ENCODE peak calls at places on chromosomes 6 and 20, in six cellular contexts. U is IMR-90, T is pancreas, K is hepatocyte, M is tibial artery, X is ovary. C is an unnamed sample.

GRCh38 chr6:124480021-124480430 is 482.2 kb upstream of the RNF217 start:
- DNase-seq in T (no peak), K (no peak), U (no peak), M (no peak), X (no peak), C (no peak)

GRCh38 chr6:6730831-6731230 is 142.3 kb downstream of the LY86 start:
- DNase-seq in M (peak; percentile 40), U (peak; percentile 94), K (no peak), T (no peak), X (no peak), C (peak; percentile 58)

GRCh38 chr20:63591786-63592355 is 17.8 kb upstream of the HELZ2 start:
- DNase-seq in U (no peak), K (no peak), T (no peak), X (no peak), M (no peak), C (no peak)

GRCh38 chr20:362271-363254 is 15.7 kb downstream of the NRSN2 start:
- DNase-seq in T (peak; percentile 94), X (no peak), K (peak; percentile 89), U (peak; percentile 83), M (peak; percentile 88), C (peak; percentile 86)

GRCh38 chr6:113829702-113830058 is 27.5 kb upstream of the MARCKS start:
- DNase-seq in T (no peak), U (peak; percentile 51), M (no peak), X (no peak), K (peak; percentile 21), C (no peak)

GRCh38 chr6:169800668-169801395 is 49.4 kb downstream of the ERMARD start:
- DNase-seq in U (peak; percentile 82), M (no peak), K (peak; percentile 83), X (peak; percentile 31), T (no peak), C (no peak)

GRCh38 chr20:35344354-35344837 is 52.2 kb upstream of the FAM83C start:
- DNase-seq in U (peak; percentile 96), X (peak; percentile 63), M (no peak), T (no peak), K (peak; percentile 76), C (peak; percentile 56)

GRCh38 chr20:24738058-24738775 is 210.9 kb upstream of the CST7 start:
- DNase-seq in X (no peak), M (no peak), T (no peak), U (no peak), K (no peak), C (no peak)

GRCh38 chr20:59453634-59454241 is 150.6 kb upstream of the PHACTR3 start:
- DNase-seq in M (no peak), K (no peak), U (no peak), T (no peak), X (no peak), C (no peak)

GRCh38 chr6:2028457-2029038 is 216.9 kb downstream of the GMDS start:
- DNase-seq in T (no peak), U (no peak), K (no peak), M (no peak), X (no peak), C (no peak)

GRCh38 chr6:17064975-17065374 is 36.9 kb upstream of the STMND1 start:
- DNase-seq in K (no peak), M (no peak), X (no peak), T (no peak), U (no peak), C (no peak)

GRCh38 chr6:34391023-34391485 is 1.4 kb downstream of the NUDT3 start:
- DNase-seq in M (peak; percentile 79), X (no peak), T (no peak), U (peak; percentile 71), K (peak; percentile 31), C (no peak)

GRCh38 chr6:151043944-151044343 is 178.4 kb downstream of the MTHFD1L start:
- DNase-seq in X (no peak), T (no peak), M (no peak), K (no peak), U (no peak), C (no peak)

GRCh38 chr20:57179265-57179664 is 87.2 kb downstream of the BMP7 start:
- DNase-seq in X (no peak), T (no peak), K (no peak), U (no peak), M (no peak), C (no peak)

GRCh38 chr20:58664883-58665282 is 13.8 kb downstream of the STX16 start:
- DNase-seq in X (no peak), U (no peak), T (no peak), K (no peak), M (no peak), C (no peak)

GRCh38 chr20:2873747-2874041 is 413 bp downstream of the PTPRA start:
- DNase-seq in K (peak; percentile 68), X (peak; percentile 26), M (peak; percentile 36), U (peak; percentile 28), T (peak; percentile 64), C (peak; percentile 66)

GRCh38 chr20:38320221-38320620 is 16.3 kb downstream of the BPI start:
- DNase-seq in T (no peak), X (no peak), U (no peak), M (no peak), K (no peak), C (no peak)

GRCh38 chr20:54176610-54177009 is 2.8 kb upstream of the CYP24A1 start:
- DNase-seq in M (no peak), K (no peak), U (no peak), T (no peak), X (no peak), C (no peak)

GRCh38 chr20:54172856-54173652 is 732 bp downstream of the CYP24A1 start:
- DNase-seq in T (no peak), M (no peak), U (no peak), K (no peak), X (no peak), C (no peak)

GRCh38 chr20:54173653-54174451 is at the start of gene CYP24A1:
- DNase-seq in U (no peak), T (no peak), X (no peak), M (no peak), K (peak; percentile 37), C (no peak)

GRCh38 chr20:54172532-54172855 is 1.3 kb downstream of the CYP24A1 start:
- DNase-seq in M (no peak), U (no peak), K (no peak), X (no peak), T (no peak), C (no peak)

GRCh38 chr20:54174452-54175175 is 828 bp upstream of the CYP24A1 start:
- DNase-seq in K (no peak), U (no peak), M (no peak), X (no peak), T (no peak), C (no peak)
- H3K4me3 ChIP-seq in K (peak overlapping the region; percentile 36), U (no peak overlapping the region), M (no peak overlapping the region), X (no peak overlapping the region), T (peak overlapping the region; percentile 7), C (peak overlapping the region; percentile 5)

DNA sequence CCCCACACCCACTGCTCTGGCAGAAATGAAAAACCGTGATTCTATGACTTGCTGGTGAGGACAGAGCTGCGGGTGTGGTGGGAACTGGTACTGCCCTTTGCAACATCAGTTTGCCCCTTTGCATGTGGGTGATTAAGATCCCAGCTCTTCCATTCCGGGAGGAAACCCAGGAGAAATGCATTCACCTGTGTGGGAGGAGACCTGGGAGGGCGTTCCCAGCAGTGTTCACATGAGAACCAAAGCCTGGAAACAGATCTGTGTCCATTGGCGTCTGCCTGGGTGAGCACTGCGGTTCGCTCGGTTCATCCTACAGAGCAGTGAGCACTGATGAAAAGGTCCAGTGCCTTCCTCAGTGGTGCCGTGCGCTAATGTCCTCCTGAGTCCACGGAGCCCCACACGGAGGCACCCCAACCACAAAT is 89.7 kb downstream of the SMOC2 start:
- DNase-seq in K (no peak), T (no peak), X (no peak), U (no peak), M (no peak), C (no peak)
- TF ChIP-seq CTCF in K (no peak), T (no peak), X (no peak), U (no peak), M (no peak), C (no peak)

GRCh38 chr6:30717129-30717844 is at the start of gene MDC1:
- DNase-seq in U (peak; percentile 100), K (peak; percentile 99), T (peak; percentile 99), M (peak; percentile 99), X (peak; percentile 99), C (peak; percentile 99)
- H3K36me3 ChIP-seq in U (peaks cover 17% of the 10 kb centered on the region), K (no peaks in the 10 kb centered on the region), T (peaks cover 14% of the 10 kb centered on the region), M (peaks cover 18% of the 10 kb centered on the region), X (no peaks in the 10 kb centered on the region), C (no peaks in the 10 kb centered on the region)

DNA sequence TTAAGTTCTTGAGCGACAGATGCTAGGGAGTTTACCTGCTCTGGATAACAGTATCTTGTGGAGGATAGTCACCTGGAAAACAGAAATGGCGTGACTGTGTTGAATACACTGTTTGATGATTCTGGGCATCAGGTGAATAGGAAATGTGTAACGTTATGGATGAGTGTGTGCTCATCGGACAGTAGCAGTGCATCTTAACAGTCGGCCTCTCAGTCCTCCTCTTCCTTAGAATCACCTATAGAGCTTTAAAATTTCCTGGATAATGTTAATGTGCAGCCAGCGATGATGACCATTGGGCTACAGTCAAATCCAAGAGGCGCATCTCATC is 217.7 kb downstream of the OR2B2 start:
- DNase-seq in M (no peak), X (no peak), K (no peak), U (no peak), T (no peak), C (no peak)
- H3K4me3 ChIP-seq in M (no peak overlapping the region), X (peak overlapping the region; percentile 43), K (peak overlapping the region; percentile 93), U (no peak overlapping the region), T (peak overlapping the region; percentile 57), C (no peak overlapping the region)

DNA sequence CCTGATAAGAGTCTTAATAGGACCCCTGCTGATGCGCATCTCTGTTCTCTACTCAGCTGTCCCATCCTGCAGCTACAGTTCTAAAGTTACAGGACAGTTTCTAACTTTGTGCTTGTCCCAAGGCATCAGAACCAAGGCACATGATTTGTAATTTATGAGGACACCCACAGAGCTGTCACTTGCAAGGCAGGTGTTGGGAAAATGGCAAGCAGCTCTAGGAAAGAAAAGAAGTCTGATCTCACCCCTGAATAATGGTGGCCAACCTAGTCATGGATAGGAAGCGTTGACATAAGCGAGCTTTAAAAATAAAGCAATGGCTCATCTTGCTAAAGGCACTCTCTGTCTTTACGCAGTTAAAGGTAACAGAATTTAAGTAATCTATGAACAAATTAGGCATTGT is 127.6 kb upstream of the VGLL2 start:
- DNase-seq in X (no peak), T (no peak), K (no peak), M (no peak), U (no peak), C (peak; percentile 41)
- TF ChIP-seq CTCF in X (no peak), T (no peak), K (no peak), M (no peak), U (no peak), C (no peak)

C was measured in heart right ventricle.